ENCODE peak calls at places on chromosomes 2 and 18, in six cellular contexts. H is PC-9, O is left lung, M is lower lobe of right lung, F is left ventricle myocardium inferior, R is iPS DF 6.9. Q is an unnamed sample. For H3K4me1, the result is how much of the 10 kb centered on the place peaks cover.

GRCh38 chr2:28355521-28356094 is 37.0 kb upstream of the FOSL2 start:
- DNase-seq in H (peak), O (peak), M (peak), F (peak), R (no peak), Q (peak)

GRCh38 chr2:240988571-240989271 is 9.7 kb upstream of the SNED1 start:
- DNase-seq in H (no peak), O (peak), M (peak), F (no peak), R (no peak), Q (peak)

GRCh38 chr2:26312471-26312870 is 33.5 kb upstream of the SELENOI start:
- DNase-seq in H (no peak), O (no peak), M (no peak), F (no peak), R (no peak), Q (no peak)

GRCh38 chr2:200356794-200357472 is 50.4 kb downstream of the SPATS2L start:
- DNase-seq in H (no peak), O (no peak), M (no peak), F (no peak), R (no peak), Q (no peak)

GRCh38 chr18:13280066-13280795 is 61.7 kb downstream of the LDLRAD4 start:
- DNase-seq in H (no peak), O (no peak), M (no peak), F (no peak), R (no peak), Q (no peak)

GRCh38 chr18:23876496-23876895 is 138.1 kb upstream of the TTC39C start:
- DNase-seq in H (no peak), O (no peak), M (no peak), F (no peak), R (no peak), Q (no peak)

GRCh38 chr18:49757513-49758262 is 55.6 kb downstream of the ACAA2 start:
- DNase-seq in H (no peak), O (no peak), M (no peak), F (no peak), R (no peak), Q (no peak)

GRCh38 chr2:240787521-240788472 is 32.2 kb downstream of the KIF1A start:
- DNase-seq in H (no peak), O (no peak), M (peak), F (peak), R (no peak), Q (no peak)

GRCh38 chr18:67310826-67311225 is 205.7 kb downstream of the DSEL start:
- DNase-seq in H (no peak), O (no peak), M (no peak), F (no peak), R (no peak), Q (no peak)

GRCh38 chr18:58025733-58026132 is 18.3 kb upstream of the NEDD4L start:
- DNase-seq in H (no peak), O (no peak), M (no peak), F (no peak), R (no peak), Q (no peak)

GRCh38 chr2:120350125-120350524 is 4.2 kb downstream of the INHBB start:
- DNase-seq in H (no peak), O (no peak), M (no peak), F (no peak), R (no peak), Q (no peak)

GRCh38 chr2:66582975-66583842 is 148.3 kb downstream of the MEIS1 start:
- DNase-seq in H (no peak), O (no peak), M (no peak), F (no peak), R (no peak), Q (no peak)

GRCh38 chr2:27445615-27446014 is 3.4 kb downstream of the KRTCAP3 start:
- DNase-seq in H (no peak), O (no peak), M (no peak), F (no peak), R (no peak), Q (no peak)

GRCh38 chr18:49597556-49597955 is 35.7 kb downstream of the LIPG start:
- DNase-seq in H (no peak), O (no peak), M (no peak), F (no peak), R (no peak), Q (no peak)

GRCh38 chr2:181828122-181828705 is 63.3 kb upstream of the ITPRID2 start:
- DNase-seq in H (no peak), O (no peak), M (no peak), F (no peak), R (no peak), Q (no peak)

GRCh38 chr2:36707050-36707449 is 10.5 kb downstream of the VIT start:
- DNase-seq in H (peak), O (no peak), M (no peak), F (no peak), R (no peak), Q (no peak)

GRCh38 chr18:10771053-10771709 is 245.4 kb downstream of the NAPG start:
- DNase-seq in H (no peak), O (no peak), M (no peak), F (no peak), R (no peak), Q (no peak)

GRCh38 chr2:233133239-233133638 is 73.1 kb downstream of the INPP5D start:
- DNase-seq in H (no peak), O (no peak), M (no peak), F (no peak), R (no peak), Q (no peak)

GRCh38 chr2:185990861-185991525 is 252.4 kb downstream of the FSIP2 start:
- DNase-seq in H (no peak), O (no peak), M (no peak), F (no peak), R (peak), Q (no peak)

GRCh38 chr2:220096406-220096805 is 469.0 kb downstream of the SLC4A3 start:
- DNase-seq in H (no peak), O (no peak), M (no peak), F (no peak), R (no peak), Q (no peak)

GRCh38 chr2:240594511-240595380 is 8.2 kb downstream of the CAPN10 start:
- DNase-seq in H (no peak), O (peak), M (peak), F (peak), R (no peak), Q (no peak)

GRCh38 chr18:35697869-35698268 is 116.3 kb downstream of the GALNT1 start:
- DNase-seq in H (no peak), O (no peak), M (no peak), F (no peak), R (no peak), Q (no peak)
- H3K4me1 ChIP-seq in H (under half), O (under half), M (under half), F (under half), R (under half), Q (under half)

GRCh38 chr18:74457743-74458465 is 796 bp upstream of the DIPK1C start:
- DNase-seq in H (no peak), O (no peak), M (no peak), F (peak), R (no peak), Q (no peak)
- H3K4me3 ChIP-seq in H (no peak), O (no peak), M (no peak), F (peak), R (no peak), Q (no peak)

DNA sequence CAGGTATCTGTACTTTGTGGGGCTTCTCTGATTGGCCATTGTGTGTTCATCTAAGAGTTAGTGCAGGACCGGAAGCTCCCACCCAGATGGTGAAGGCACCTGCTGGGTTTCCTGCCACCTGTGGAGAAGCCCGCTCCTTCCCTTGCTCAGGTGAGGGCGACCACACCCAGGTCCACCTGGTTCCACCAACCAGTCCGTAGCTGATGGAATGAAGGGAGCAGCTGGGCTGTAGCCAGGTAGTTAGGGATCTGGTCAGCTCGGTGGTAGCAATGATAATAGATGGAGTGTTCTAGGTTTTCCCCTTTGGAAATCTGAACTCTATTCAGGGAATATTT is 16.0 kb downstream of the SH3BP4 start:
- DNase-seq in H (peak), O (no peak), M (no peak), F (no peak), R (no peak), Q (no peak)
- H3K4me1 ChIP-seq in H (half or more), O (under half), M (under half), F (under half), R (under half), Q (under half)

GRCh38 chr2:237431856-237432255 is 17.9 kb upstream of the COL6A3 start:
- DNase-seq in H (no peak), O (no peak), M (no peak), F (no peak), R (no peak), Q (no peak)
- H3K4me3 ChIP-seq in H (no peak), O (no peak), M (no peak), F (no peak), R (no peak), Q (no peak)

GRCh38 chr2:177250461-177250860 is 14.1 kb downstream of the NFE2L2 start:
- DNase-seq in H (no peak), O (no peak), M (no peak), F (no peak), R (no peak), Q (no peak)

GRCh38 chr2:177245010-177245422 is 19.5 kb downstream of the NFE2L2 start:
- DNase-seq in H (peak), O (no peak), M (no peak), F (no peak), R (no peak), Q (no peak)

GRCh38 chr2:177246000-177246399 is 18.5 kb downstream of the NFE2L2 start:
- DNase-seq in H (no peak), O (no peak), M (no peak), F (no peak), R (no peak), Q (no peak)

GRCh38 chr2:177249038-177249437 is 15.5 kb downstream of the NFE2L2 start:
- DNase-seq in H (no peak), O (no peak), M (no peak), F (no peak), R (no peak), Q (no peak)

DNA sequence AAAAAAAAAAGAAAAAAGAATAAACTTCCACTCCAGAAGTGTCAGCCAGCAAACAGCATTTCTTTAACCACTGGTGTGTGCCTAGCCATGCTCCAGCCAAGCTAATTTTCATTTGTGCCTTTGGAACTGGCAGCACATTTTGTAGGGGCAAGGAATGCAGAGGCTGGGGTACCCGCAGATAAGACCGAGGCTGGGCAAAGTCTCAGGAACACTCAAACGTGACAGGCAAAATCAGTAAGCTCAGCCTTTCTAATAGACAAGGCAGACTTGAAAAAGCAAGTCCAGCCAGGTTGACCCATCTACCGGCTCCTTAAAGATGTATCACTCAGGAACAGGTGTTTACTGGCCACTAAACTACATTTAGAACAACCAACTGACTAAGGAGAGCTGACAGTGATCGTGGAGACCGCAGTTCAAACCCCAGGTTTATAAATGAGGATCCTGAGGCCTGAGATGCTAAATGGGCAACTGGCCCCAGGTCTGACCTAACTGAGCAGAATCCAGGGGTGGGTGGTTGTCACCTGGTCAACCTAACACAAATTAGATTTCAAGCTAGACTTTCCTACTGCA is 16.7 kb downstream of the NFE2L2 start:
- DNase-seq in H (no peak), O (no peak), M (no peak), F (no peak), R (no peak), Q (no peak)
- H3K4me1 ChIP-seq in H (half or more), O (half or more), M (half or more), F (half or more), R (under half), Q (half or more)

DNA sequence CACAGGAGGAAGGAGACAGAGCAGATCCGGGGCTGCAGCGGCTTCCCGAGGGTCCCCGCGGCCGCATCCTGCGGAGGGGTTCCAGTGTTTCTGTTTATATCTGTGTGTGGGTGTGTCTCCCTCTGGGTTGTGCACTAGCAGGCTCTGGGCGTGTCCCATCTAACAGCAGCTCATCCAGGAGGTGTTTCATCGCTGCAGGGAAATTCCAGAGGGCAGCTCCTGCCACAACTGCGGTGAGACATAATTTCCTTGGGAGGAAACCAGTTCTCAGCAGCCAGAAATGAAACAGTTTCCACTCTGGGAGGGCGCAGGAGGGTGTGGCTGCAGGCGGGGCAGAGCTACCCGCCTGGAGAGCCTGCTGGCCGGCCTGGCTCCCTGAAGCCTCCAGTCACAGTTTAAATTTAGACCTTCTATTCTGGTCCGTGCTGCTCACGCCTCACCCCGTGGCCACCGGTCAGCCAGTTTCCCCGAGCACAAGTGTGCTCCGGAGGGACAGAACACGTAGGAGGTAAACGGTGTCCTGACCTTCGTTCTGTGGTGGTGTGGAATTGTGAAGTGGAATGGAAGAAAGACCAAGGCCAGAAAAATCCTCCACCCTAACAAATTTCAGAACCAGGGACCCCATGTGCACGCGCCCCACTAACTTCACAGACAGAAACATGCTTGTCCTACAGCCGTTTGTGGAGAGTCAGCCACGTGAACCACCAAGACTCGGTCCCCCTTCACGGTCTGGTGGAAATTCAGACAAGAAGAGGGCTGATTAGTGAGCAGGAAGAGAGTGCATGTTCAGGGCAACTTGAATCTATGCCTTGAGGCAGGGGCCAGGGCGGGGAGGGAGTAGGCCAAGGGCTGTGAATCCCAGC is 50.2 kb downstream of the TEX44 start:
- DNase-seq in H (peak), O (peak), M (peak), F (peak), R (no peak), Q (peak)
- H3K4me3 ChIP-seq in H (peak), O (no peak), M (peak), F (peak), R (no peak), Q (peak)

DNA sequence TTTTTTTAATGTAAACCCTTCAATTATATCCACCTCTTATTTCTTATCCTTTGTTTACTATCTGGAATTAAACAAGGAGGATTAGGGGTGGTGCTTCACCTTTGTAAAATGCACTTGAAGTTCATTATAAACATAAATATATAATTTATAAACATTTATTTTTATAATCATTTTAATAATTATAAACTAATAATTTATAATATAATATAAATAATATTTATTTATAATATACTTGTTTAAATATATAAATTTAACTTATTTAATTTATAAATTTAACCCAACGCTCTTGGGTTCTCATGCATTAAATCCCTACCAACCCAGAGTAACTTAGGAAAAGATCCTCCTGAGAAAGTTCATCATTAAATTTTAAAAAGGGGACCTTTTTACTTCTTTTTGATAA is 452.5 kb downstream of the PTPRM start:
- DNase-seq in H (no peak), O (no peak), M (no peak), F (no peak), R (no peak), Q (no peak)
- H3K4me1 ChIP-seq in H (under half), O (under half), M (under half), F (under half), R (under half), Q (under half)

GRCh38 chr2:239275871-239276812 is 124.7 kb downstream of the HDAC4 start:
- DNase-seq in H (peak), O (no peak), M (peak), F (peak), R (no peak), Q (peak)

GRCh38 chr2:239274391-239275001 is 126.3 kb downstream of the HDAC4 start:
- DNase-seq in H (peak), O (no peak), M (no peak), F (no peak), R (no peak), Q (peak)

GRCh38 chr2:239273280-239274234 is 127.3 kb downstream of the HDAC4 start:
- DNase-seq in H (no peak), O (peak), M (peak), F (no peak), R (no peak), Q (no peak)

GRCh38 chr2:239276813-239277193 is 124.0 kb downstream of the HDAC4 start:
- DNase-seq in H (no peak), O (no peak), M (no peak), F (no peak), R (no peak), Q (no peak)

DNA sequence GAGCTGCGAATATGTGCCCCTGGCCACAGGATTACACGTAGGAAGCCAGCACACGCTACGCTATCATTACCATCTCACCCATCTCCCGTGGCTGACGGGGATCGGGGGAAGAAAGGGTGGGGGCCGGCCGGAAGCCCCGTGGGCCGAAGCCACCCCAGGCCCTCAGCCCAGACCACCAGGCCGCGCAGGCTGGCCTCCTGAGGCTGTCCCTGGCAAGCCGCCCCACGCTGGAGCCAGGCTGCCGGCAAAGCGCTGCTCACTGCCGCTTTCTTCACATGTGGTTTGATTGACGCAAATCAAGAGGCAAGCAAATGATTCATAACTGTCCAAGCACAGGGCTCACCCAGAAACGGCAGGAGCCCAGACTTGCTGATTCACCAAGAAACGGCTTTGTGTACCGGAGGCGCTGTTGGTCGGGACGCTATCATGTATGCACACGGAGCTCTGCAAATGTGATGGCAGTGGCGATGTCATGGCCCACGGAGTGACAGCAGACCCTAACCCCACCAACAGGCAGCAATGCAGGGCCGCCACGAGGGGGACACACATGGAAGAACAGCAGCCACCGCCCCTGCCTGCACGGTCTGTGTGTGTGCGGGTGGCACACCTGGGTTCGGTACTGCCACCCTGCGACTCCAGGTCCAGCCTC is 125.7 kb downstream of the HDAC4 start:
- DNase-seq in H (peak), O (peak), M (peak), F (peak), R (no peak), Q (peak)
- H3K4me3 ChIP-seq in H (peak), O (peak), M (peak), F (peak), R (no peak), Q (no peak)

GRCh38 chr2:173943139-173943538 is 22.0 kb downstream of the SP3 start:
- DNase-seq in H (no peak), O (no peak), M (no peak), F (no peak), R (no peak), Q (no peak)

GRCh38 chr2:173948827-173949226 is 16.3 kb downstream of the SP3 start:
- DNase-seq in H (no peak), O (no peak), M (no peak), F (no peak), R (no peak), Q (no peak)

GRCh38 chr2:173943738-173944137 is 21.4 kb downstream of the SP3 start:
- DNase-seq in H (no peak), O (no peak), M (no peak), F (no peak), R (no peak), Q (no peak)

GRCh38 chr2:173948198-173948597 is 17.0 kb downstream of the SP3 start:
- DNase-seq in H (no peak), O (no peak), M (no peak), F (no peak), R (no peak), Q (no peak)

DNA sequence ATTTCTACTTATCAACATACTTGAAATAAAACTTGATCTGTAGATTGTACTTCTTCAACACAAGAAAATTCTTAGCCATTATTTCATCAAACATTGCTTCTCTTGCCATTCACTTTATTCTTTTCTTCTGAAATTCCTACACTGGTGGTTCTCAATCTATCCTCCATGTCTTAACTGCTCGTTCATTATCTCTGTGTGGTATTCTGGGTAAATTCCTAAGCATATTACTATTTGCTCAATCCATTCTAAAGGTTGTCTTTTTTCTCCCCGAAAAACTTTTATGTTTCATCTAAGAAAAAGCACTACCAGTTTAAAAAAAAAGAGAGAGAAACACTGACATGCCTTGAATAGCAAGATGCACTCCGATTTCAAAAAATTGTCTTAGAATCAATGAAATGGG is 18.0 kb downstream of the SP3 start:
- DNase-seq in H (no peak), O (no peak), M (no peak), F (no peak), R (no peak), Q (no peak)
- H3K4me1 ChIP-seq in H (under half), O (half or more), M (half or more), F (half or more), R (under half), Q (under half)